ENCODE peak calls at places on chromosomes 3 and 15, in four cellular contexts. Y is HuH-7.5, Z is NCI-H1092, K is GM13977. R is an unnamed sample.
A peak's percentile ranks its signal among the peaks of the same experiment; 100 is the strongest.

GRCh38 chr3:173398111-173398479 is 551 bp downstream of the NLGN1 start:
- DNase-seq in Y (no peak), Z (no peak), K (peak; percentile 18), R (peak; percentile 64)

GRCh38 chr3:41327718-41328117 is 128.4 kb downstream of the CTNNB1 start:
- DNase-seq in Y (no peak), Z (no peak), K (no peak), R (no peak)

GRCh38 chr3:48222616-48223513 is at the start of gene CAMP:
- DNase-seq in Y (no peak), Z (no peak), K (peak; percentile 80), R (peak; percentile 79)

GRCh38 chr3:165346503-165346902 is 150.3 kb upstream of the SLITRK3 start:
- DNase-seq in Y (no peak), Z (no peak), K (no peak), R (no peak)

GRCh38 chr15:78726870-78727551 is 84.3 kb downstream of the ADAMTS7 start:
- DNase-seq in Y (no peak), Z (no peak), K (no peak), R (no peak)

GRCh38 chr3:33440578-33441321 is 545 bp upstream of the UBP1 start:
- DNase-seq in Y (peak; percentile 98), Z (peak; percentile 98), K (peak; percentile 98), R (peak; percentile 100)

GRCh38 chr15:76163429-76164020 is 103.7 kb downstream of the TMEM266 start:
- DNase-seq in Y (no peak), Z (no peak), K (no peak), R (peak; percentile 28)

GRCh38 chr15:69282128-69282743 is 16.5 kb upstream of the PAQR5 start:
- DNase-seq in Y (no peak), Z (no peak), K (no peak), R (no peak)

GRCh38 chr15:52466134-52466701 is 62.5 kb downstream of the MYO5A start:
- DNase-seq in Y (no peak), Z (no peak), K (peak; percentile 87), R (peak; percentile 70)

GRCh38 chr3:139123377-139124095 is 78.8 kb upstream of the PRR23C start:
- DNase-seq in Y (no peak), Z (no peak), K (no peak), R (peak; percentile 28)

GRCh38 chr15:36755341-36755740 is 175.9 kb downstream of the CDIN1 start:
- DNase-seq in Y (no peak), Z (no peak), K (no peak), R (no peak)

GRCh38 chr3:46098319-46098761 is 71.1 kb upstream of the XCR1 start:
- DNase-seq in Y (no peak), Z (no peak), K (peak; percentile 44), R (peak; percentile 76)

GRCh38 chr3:143084856-143085731 is 34.5 kb upstream of the CHST2 start:
- DNase-seq in Y (no peak), Z (no peak), K (peak; percentile 61), R (no peak)

R was measured in ascending aorta.